ENCODE peak calls at places on chromosome 15, in seven cellular contexts. One of them, this sample, is unnamed.

GRCh38 chr15:31024330-31024729 is 32.9 kb upstream of the MTMR10 start:
- DNase-seq in G401: no peak
- DNase-seq in mammary epithelial cell: peak; percentile 91
- DNase-seq in hypothalamus: no peak
- DNase-seq in PC-3: peak; percentile 32
- DNase-seq in neuronal stem cell: peak; percentile 36
- DNase-seq in cardiac fibroblast: peak; percentile 97
- DNase-seq in this sample: peak; percentile 90

GRCh38 chr15:85005744-85006143 is 24.1 kb downstream of the PDE8A start:
- DNase-seq in G401: no peak
- DNase-seq in mammary epithelial cell: no peak
- DNase-seq in hypothalamus: no peak
- DNase-seq in PC-3: no peak
- DNase-seq in neuronal stem cell: no peak
- DNase-seq in cardiac fibroblast: no peak
- DNase-seq in this sample: no peak

GRCh38 chr15:34754674-34755418 is at the start of gene GJD2:
- DNase-seq in G401: peak; percentile 16
- DNase-seq in mammary epithelial cell: no peak
- DNase-seq in hypothalamus: no peak
- DNase-seq in PC-3: no peak
- DNase-seq in neuronal stem cell: peak; percentile 51
- DNase-seq in cardiac fibroblast: no peak
- DNase-seq in this sample: no peak

GRCh38 chr15:40054056-40054745 is 15.2 kb upstream of the SRP14 start:
- DNase-seq in G401: no peak
- DNase-seq in mammary epithelial cell: no peak
- DNase-seq in hypothalamus: no peak
- DNase-seq in PC-3: no peak
- DNase-seq in neuronal stem cell: no peak
- DNase-seq in cardiac fibroblast: no peak
- DNase-seq in this sample: no peak

GRCh38 chr15:70501849-70502248 is 261.5 kb downstream of the UACA start:
- DNase-seq in G401: no peak
- DNase-seq in mammary epithelial cell: no peak
- DNase-seq in hypothalamus: no peak
- DNase-seq in PC-3: no peak
- DNase-seq in neuronal stem cell: no peak
- DNase-seq in cardiac fibroblast: no peak
- DNase-seq in this sample: no peak

GRCh38 chr15:74789171-74789627 is 7.3 kb downstream of the CSK start:
- DNase-seq in G401: no peak
- DNase-seq in mammary epithelial cell: no peak
- DNase-seq in hypothalamus: no peak
- DNase-seq in PC-3: peak; percentile 41
- DNase-seq in neuronal stem cell: no peak
- DNase-seq in cardiac fibroblast: no peak
- DNase-seq in this sample: no peak

GRCh38 chr15:34793901-34794300 is 1.4 kb downstream of the ACTC1 start:
- DNase-seq in G401: no peak
- DNase-seq in mammary epithelial cell: no peak
- DNase-seq in hypothalamus: no peak
- DNase-seq in PC-3: no peak
- DNase-seq in neuronal stem cell: no peak
- DNase-seq in cardiac fibroblast: no peak
- DNase-seq in this sample: peak; percentile 26

GRCh38 chr15:70526974-70527325 is 236.4 kb downstream of the UACA start:
- DNase-seq in G401: no peak
- DNase-seq in mammary epithelial cell: no peak
- DNase-seq in hypothalamus: no peak
- DNase-seq in PC-3: no peak
- DNase-seq in neuronal stem cell: no peak
- DNase-seq in cardiac fibroblast: no peak
- DNase-seq in this sample: no peak

GRCh38 chr15:22243440-22244130 is 163.3 kb downstream of the OR4M2 start:
- DNase-seq in G401: no peak
- DNase-seq in mammary epithelial cell: no peak
- DNase-seq in hypothalamus: no peak
- DNase-seq in PC-3: no peak
- DNase-seq in neuronal stem cell: no peak
- DNase-seq in cardiac fibroblast: no peak
- DNase-seq in this sample: no peak

GRCh38 chr15:95760508-95760907 is 570.0 kb upstream of the NR2F2 start:
- DNase-seq in G401: peak; percentile 2
- DNase-seq in mammary epithelial cell: no peak
- DNase-seq in hypothalamus: no peak
- DNase-seq in PC-3: peak; percentile 4
- DNase-seq in neuronal stem cell: peak; percentile 54
- DNase-seq in cardiac fibroblast: peak; percentile 15
- DNase-seq in this sample: no peak

GRCh38 chr15:69403611-69404010 is 10.5 kb upstream of the KIF23 start:
- DNase-seq in G401: no peak
- DNase-seq in mammary epithelial cell: peak; percentile 44
- DNase-seq in hypothalamus: no peak
- DNase-seq in PC-3: peak; percentile 41
- DNase-seq in neuronal stem cell: no peak
- DNase-seq in cardiac fibroblast: peak; percentile 80
- DNase-seq in this sample: peak; percentile 84

This sample was measured in AG08395.